ENCODE peak calls at places on chromosomes 16 and 17, in five cellular contexts. One of them, this sample, is unnamed.

GRCh38 chr17:38637951-38638350 is 32.2 kb upstream of the SRCIN1 start:
- DNase-seq in AG10803: no peak
- DNase-seq in nephron progenitor cell: no peak
- DNase-seq in MM.1S: no peak
- DNase-seq in dorsolateral prefrontal cortex: no peak
- DNase-seq in this sample: no peak

GRCh38 chr17:45246861-45247428 is 14.9 kb downstream of the SPATA32 start:
- DNase-seq in AG10803: no peak
- DNase-seq in nephron progenitor cell: peak; percentile 77
- DNase-seq in MM.1S: no peak
- DNase-seq in dorsolateral prefrontal cortex: no peak
- DNase-seq in this sample: peak; percentile 80

GRCh38 chr16:86864586-86864985 is 286.2 kb downstream of the FOXL1 start:
- DNase-seq in AG10803: no peak
- DNase-seq in nephron progenitor cell: no peak
- DNase-seq in MM.1S: no peak
- DNase-seq in dorsolateral prefrontal cortex: no peak
- DNase-seq in this sample: no peak

GRCh38 chr17:65547253-65547670 is 14.2 kb downstream of the AXIN2 start:
- DNase-seq in AG10803: peak; percentile 48
- DNase-seq in nephron progenitor cell: no peak
- DNase-seq in MM.1S: no peak
- DNase-seq in dorsolateral prefrontal cortex: no peak
- DNase-seq in this sample: no peak

GRCh38 chr17:28675980-28676379 is 14.0 kb downstream of the SUPT6H start:
- DNase-seq in AG10803: no peak
- DNase-seq in nephron progenitor cell: no peak
- DNase-seq in MM.1S: peak; percentile 30
- DNase-seq in dorsolateral prefrontal cortex: no peak
- DNase-seq in this sample: no peak

GRCh38 chr16:73196670-73197069 is 148.7 kb upstream of the ZFHX3 start:
- DNase-seq in AG10803: peak; percentile 54
- DNase-seq in nephron progenitor cell: peak; percentile 65
- DNase-seq in MM.1S: peak; percentile 6
- DNase-seq in dorsolateral prefrontal cortex: no peak
- DNase-seq in this sample: peak; percentile 53

GRCh38 chr16:64450170-64450569 is 671.7 kb downstream of the CDH11 start:
- DNase-seq in AG10803: peak; percentile 26
- DNase-seq in nephron progenitor cell: no peak
- DNase-seq in MM.1S: no peak
- DNase-seq in dorsolateral prefrontal cortex: no peak
- DNase-seq in this sample: no peak

GRCh38 chr17:5877948-5878347 is 192.2 kb upstream of the WSCD1 start:
- DNase-seq in AG10803: peak; percentile 25
- DNase-seq in nephron progenitor cell: no peak
- DNase-seq in MM.1S: no peak
- DNase-seq in dorsolateral prefrontal cortex: peak; percentile 86
- DNase-seq in this sample: no peak

GRCh38 chr16:47779201-47780016 is 318.3 kb downstream of the PHKB start:
- DNase-seq in AG10803: peak; percentile 15
- DNase-seq in nephron progenitor cell: no peak
- DNase-seq in MM.1S: peak; percentile 57
- DNase-seq in dorsolateral prefrontal cortex: peak; percentile 50
- DNase-seq in this sample: no peak

GRCh38 chr16:1556254-1556653 is 22.8 kb downstream of the TMEM204 start:
- DNase-seq in AG10803: peak; percentile 32
- DNase-seq in nephron progenitor cell: no peak
- DNase-seq in MM.1S: no peak
- DNase-seq in dorsolateral prefrontal cortex: no peak
- DNase-seq in this sample: no peak

GRCh38 chr16:54867302-54867832 is 63.3 kb upstream of the IRX5 start:
- DNase-seq in AG10803: no peak
- DNase-seq in nephron progenitor cell: no peak
- DNase-seq in MM.1S: no peak
- DNase-seq in dorsolateral prefrontal cortex: no peak
- DNase-seq in this sample: no peak

GRCh38 chr16:70662991-70663523 is 16.7 kb downstream of the IL34 start:
- DNase-seq in AG10803: no peak
- DNase-seq in nephron progenitor cell: no peak
- DNase-seq in MM.1S: no peak
- DNase-seq in dorsolateral prefrontal cortex: no peak
- DNase-seq in this sample: no peak

GRCh38 chr17:63151981-63152523 is 186.0 kb downstream of the TANC2 start:
- DNase-seq in AG10803: peak; percentile 18
- DNase-seq in nephron progenitor cell: no peak
- DNase-seq in MM.1S: no peak
- DNase-seq in dorsolateral prefrontal cortex: no peak
- DNase-seq in this sample: no peak

DNA sequence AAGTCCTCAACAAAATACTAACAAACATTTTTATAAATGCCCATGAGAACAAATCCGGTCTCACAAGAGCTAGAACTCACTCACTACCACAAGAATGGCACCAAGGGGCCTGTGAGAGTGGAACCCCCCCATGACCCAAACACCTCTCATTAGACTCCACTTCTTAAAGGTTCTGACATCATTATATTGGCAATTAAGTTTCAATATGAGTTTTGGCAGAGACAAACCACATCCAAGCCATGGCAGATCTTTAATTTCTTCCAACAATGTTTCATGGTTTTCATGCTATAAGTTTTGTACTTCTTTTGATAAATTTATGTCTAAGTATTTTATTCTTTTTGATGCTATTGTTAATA is 30.0 kb upstream of the ATP2A3 start:
- DNase-seq in AG10803: no peak
- DNase-seq in nephron progenitor cell: no peak
- DNase-seq in MM.1S: no peak
- DNase-seq in dorsolateral prefrontal cortex: no peak
- DNase-seq in this sample: no peak
- TF ChIP-seq CTCF in AG10803: no peak
- TF ChIP-seq CTCF in nephron progenitor cell: no peak
- TF ChIP-seq CTCF in MM.1S: no peak
- TF ChIP-seq CTCF in dorsolateral prefrontal cortex: no peak
- TF ChIP-seq CTCF in this sample: no peak

GRCh38 chr16:51410125-51410524 is 259.1 kb upstream of the SALL1 start:
- DNase-seq in AG10803: no peak
- DNase-seq in nephron progenitor cell: no peak
- DNase-seq in MM.1S: no peak
- DNase-seq in dorsolateral prefrontal cortex: no peak
- DNase-seq in this sample: no peak
- TF ChIP-seq CTCF in AG10803: no peak
- TF ChIP-seq CTCF in nephron progenitor cell: no peak
- TF ChIP-seq CTCF in MM.1S: no peak
- TF ChIP-seq CTCF in dorsolateral prefrontal cortex: no peak
- TF ChIP-seq CTCF in this sample: no peak

GRCh38 chr17:54892360-54892759 is 8.3 kb upstream of the TOM1L1 start:
- DNase-seq in AG10803: no peak
- DNase-seq in nephron progenitor cell: no peak
- DNase-seq in MM.1S: no peak
- DNase-seq in dorsolateral prefrontal cortex: no peak
- DNase-seq in this sample: no peak

GRCh38 chr17:54888254-54888653 is 12.4 kb upstream of the TOM1L1 start:
- DNase-seq in AG10803: no peak
- DNase-seq in nephron progenitor cell: no peak
- DNase-seq in MM.1S: no peak
- DNase-seq in dorsolateral prefrontal cortex: no peak
- DNase-seq in this sample: no peak

GRCh38 chr17:54887787-54888186 is 12.9 kb upstream of the TOM1L1 start:
- DNase-seq in AG10803: no peak
- DNase-seq in nephron progenitor cell: no peak
- DNase-seq in MM.1S: no peak
- DNase-seq in dorsolateral prefrontal cortex: no peak
- DNase-seq in this sample: no peak

GRCh38 chr17:54888981-54889380 is 11.7 kb upstream of the TOM1L1 start:
- DNase-seq in AG10803: no peak
- DNase-seq in nephron progenitor cell: no peak
- DNase-seq in MM.1S: no peak
- DNase-seq in dorsolateral prefrontal cortex: no peak
- DNase-seq in this sample: no peak

GRCh38 chr17:54891176-54891821 is 9.4 kb upstream of the TOM1L1 start:
- DNase-seq in AG10803: peak; percentile 69
- DNase-seq in nephron progenitor cell: peak; percentile 52
- DNase-seq in MM.1S: peak; percentile 59
- DNase-seq in dorsolateral prefrontal cortex: no peak
- DNase-seq in this sample: peak; percentile 22
- TF ChIP-seq CTCF in AG10803: peak; percentile 53
- TF ChIP-seq CTCF in nephron progenitor cell: peak; percentile 61
- TF ChIP-seq CTCF in MM.1S: peak; percentile 41
- TF ChIP-seq CTCF in dorsolateral prefrontal cortex: peak; percentile 63
- TF ChIP-seq CTCF in this sample: peak; percentile 62

DNA sequence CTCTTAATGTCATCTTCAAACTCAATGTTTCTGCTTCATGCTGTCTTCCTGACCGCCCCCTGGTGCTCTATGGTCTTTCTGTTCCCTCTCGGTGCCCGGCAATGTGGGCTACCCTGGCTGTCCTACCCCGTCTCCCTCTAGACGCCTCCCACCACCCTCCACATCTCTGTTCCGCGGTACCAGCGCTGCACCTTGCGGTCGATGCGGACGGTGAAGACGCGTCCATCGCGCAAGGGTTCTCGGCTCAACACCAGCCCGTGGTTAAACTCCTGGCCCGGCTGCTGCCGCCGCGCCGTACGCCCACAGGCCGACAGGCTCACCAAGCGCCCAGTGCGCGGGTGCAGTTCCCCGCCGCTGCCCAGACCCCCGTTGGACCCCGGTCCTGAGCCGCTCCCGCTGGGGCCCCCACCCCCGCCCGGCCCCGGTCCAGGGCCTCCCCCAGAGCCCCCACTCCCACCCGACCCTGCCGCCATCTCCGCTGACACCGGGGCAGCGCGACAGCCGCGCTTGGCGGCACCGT is at the start of gene NEURL4:
- DNase-seq in AG10803: no peak
- DNase-seq in nephron progenitor cell: no peak
- DNase-seq in MM.1S: peak; percentile 28
- DNase-seq in dorsolateral prefrontal cortex: no peak
- DNase-seq in this sample: no peak
- TF ChIP-seq CTCF in AG10803: peak; percentile 30
- TF ChIP-seq CTCF in nephron progenitor cell: no peak
- TF ChIP-seq CTCF in MM.1S: peak; percentile 15
- TF ChIP-seq CTCF in dorsolateral prefrontal cortex: no peak
- TF ChIP-seq CTCF in this sample: no peak

DNA sequence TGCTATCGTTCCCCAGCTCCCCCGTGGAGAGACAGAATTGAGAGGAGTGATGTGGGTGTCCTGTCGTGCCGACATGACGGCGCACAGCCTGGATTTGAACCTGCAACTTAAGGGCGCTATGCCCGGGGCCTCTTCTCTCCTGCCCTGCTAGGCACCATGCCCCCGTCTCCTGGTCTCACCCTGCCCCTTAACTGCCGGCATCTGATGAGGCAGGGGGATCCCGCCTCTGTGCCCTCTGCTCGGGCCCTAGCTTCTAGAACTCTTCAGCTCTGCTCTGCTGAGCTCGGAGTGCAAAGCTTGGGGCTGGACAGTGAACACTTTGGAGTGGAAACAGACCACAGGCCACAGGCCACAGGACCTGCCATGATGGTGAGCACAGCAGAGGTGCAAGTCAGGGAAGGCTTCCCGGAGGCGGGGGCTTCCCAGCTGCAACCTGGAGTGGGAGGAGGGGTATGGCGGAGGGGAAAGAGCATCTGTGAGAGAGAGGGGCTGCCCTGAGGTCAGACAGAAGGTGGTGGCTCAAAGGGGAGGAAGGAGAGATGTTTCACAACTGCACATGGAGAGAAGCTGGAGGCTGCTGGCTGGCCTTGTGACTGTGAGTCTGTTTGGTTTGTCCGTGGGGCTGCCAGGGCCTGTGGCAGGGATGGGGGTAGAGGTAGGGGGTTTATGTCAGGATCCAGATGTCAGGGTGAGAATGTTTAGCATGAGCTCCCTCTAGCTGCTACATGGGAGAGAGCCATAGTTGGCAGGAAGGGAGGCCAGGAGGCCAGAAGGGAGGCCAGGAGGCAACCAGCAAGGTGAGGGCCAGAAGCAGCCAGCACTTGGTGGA is 107.8 kb downstream of the CRLF3 start:
- DNase-seq in AG10803: peak; percentile 26
- DNase-seq in nephron progenitor cell: no peak
- DNase-seq in MM.1S: no peak
- DNase-seq in dorsolateral prefrontal cortex: peak; percentile 39
- DNase-seq in this sample: no peak
- TF ChIP-seq CTCF in AG10803: peak; percentile 25
- TF ChIP-seq CTCF in nephron progenitor cell: no peak
- TF ChIP-seq CTCF in MM.1S: peak; percentile 16
- TF ChIP-seq CTCF in dorsolateral prefrontal cortex: no peak
- TF ChIP-seq CTCF in this sample: no peak

GRCh38 chr16:75244844-75245758 is 6.3 kb downstream of the BCAR1 start:
- DNase-seq in AG10803: peak; percentile 96
- DNase-seq in nephron progenitor cell: peak; percentile 63
- DNase-seq in MM.1S: no peak
- DNase-seq in dorsolateral prefrontal cortex: peak; percentile 99
- DNase-seq in this sample: no peak
- TF ChIP-seq CTCF in AG10803: no peak
- TF ChIP-seq CTCF in nephron progenitor cell: no peak
- TF ChIP-seq CTCF in MM.1S: no peak
- TF ChIP-seq CTCF in dorsolateral prefrontal cortex: no peak
- TF ChIP-seq CTCF in this sample: no peak